ENCODE peak calls at places on chromosome 9, in ten cellular contexts. L, R, G, D, A, T, U, E, X and Y are unnamed samples.

GRCh38 chr9:84301851-84302250 is 38.7 kb downstream of the SLC28A3 start:
- DNase-seq in L (peak; percentile 46), R (no peak), G (no peak), D (no peak), A (no peak), T (no peak), U (no peak), E (no peak), X (no peak), Y (no peak)

GRCh38 chr9:133615101-133615896 is 6.1 kb upstream of the FAM163B start:
- DNase-seq in L (no peak), R (no peak), G (no peak), D (no peak), A (no peak), T (no peak), U (no peak), E (no peak), X (no peak), Y (no peak)

GRCh38 chr9:30197954-30198353 is 2186.5 kb upstream of the ACO1 start:
- DNase-seq in L (peak; percentile 0), R (no peak), G (no peak), D (no peak), A (no peak), T (no peak), U (no peak), E (no peak), X (no peak), Y (no peak)

GRCh38 chr9:125343518-125344284 is 82.1 kb downstream of the GAPVD1 start:
- DNase-seq in L (peak; percentile 47), R (no peak), G (no peak), D (peak; percentile 69), A (no peak), T (no peak), U (no peak), E (no peak), X (no peak), Y (peak; percentile 27)

GRCh38 chr9:6271508-6272228 is 56.1 kb downstream of the IL33 start:
- DNase-seq in L (no peak), R (no peak), G (no peak), D (no peak), A (no peak), T (no peak), U (no peak), E (no peak), X (no peak), Y (no peak)

GRCh38 chr9:95305770-95306492 is 11.6 kb downstream of the FANCC start:
- DNase-seq in L (peak; percentile 65), R (no peak), G (no peak), D (no peak), A (no peak), T (no peak), U (no peak), E (no peak), X (no peak), Y (no peak)

GRCh38 chr9:35619800-35620158 is 1.6 kb upstream of the CD72 start:
- DNase-seq in L (no peak), R (no peak), G (no peak), D (no peak), A (peak; percentile 66), T (no peak), U (no peak), E (peak; percentile 74), X (no peak), Y (no peak)

GRCh38 chr9:104429147-104429546 is 74.9 kb upstream of the OR13F1 start:
- DNase-seq in L (no peak), R (no peak), G (no peak), D (no peak), A (no peak), T (no peak), U (no peak), E (no peak), X (no peak), Y (no peak)

GRCh38 chr9:131545003-131545785 is at the start of gene PRRT1B:
- DNase-seq in L (no peak), R (no peak), G (no peak), D (no peak), A (no peak), T (no peak), U (no peak), E (no peak), X (no peak), Y (no peak)

GRCh38 chr9:27572566-27572917 is 739 bp downstream of the C9orf72 start:
- DNase-seq in L (peak; percentile 72), R (peak; percentile 48), G (no peak), D (peak; percentile 34), A (no peak), T (peak; percentile 58), U (peak; percentile 58), E (peak; percentile 74), X (no peak), Y (peak; percentile 85)

GRCh38 chr9:136482046-136482792 is 621 bp downstream of the SEC16A start:
- DNase-seq in L (peak; percentile 76), R (no peak), G (no peak), D (peak; percentile 28), A (no peak), T (no peak), U (no peak), E (peak; percentile 40), X (no peak), Y (peak; percentile 70)
- TF ChIP-seq CTCF in L (no peak), R (no peak), G (no peak), D (no peak), A (no peak), T (no peak), U (no peak), E (no peak), X (no peak), Y (no peak)

GRCh38 chr9:37390759-37391158 is 31.7 kb upstream of the GRHPR start:
- DNase-seq in L (peak; percentile 15), R (no peak), G (no peak), D (no peak), A (peak; percentile 67), T (peak; percentile 75), U (no peak), E (peak; percentile 74), X (no peak), Y (no peak)
- TF ChIP-seq CTCF in L (peak; percentile 37), R (no peak), G (no peak), D (peak; percentile 59), A (peak; percentile 80), T (peak; percentile 78), U (peak; percentile 15), E (no peak), X (no peak), Y (no peak)

DNA sequence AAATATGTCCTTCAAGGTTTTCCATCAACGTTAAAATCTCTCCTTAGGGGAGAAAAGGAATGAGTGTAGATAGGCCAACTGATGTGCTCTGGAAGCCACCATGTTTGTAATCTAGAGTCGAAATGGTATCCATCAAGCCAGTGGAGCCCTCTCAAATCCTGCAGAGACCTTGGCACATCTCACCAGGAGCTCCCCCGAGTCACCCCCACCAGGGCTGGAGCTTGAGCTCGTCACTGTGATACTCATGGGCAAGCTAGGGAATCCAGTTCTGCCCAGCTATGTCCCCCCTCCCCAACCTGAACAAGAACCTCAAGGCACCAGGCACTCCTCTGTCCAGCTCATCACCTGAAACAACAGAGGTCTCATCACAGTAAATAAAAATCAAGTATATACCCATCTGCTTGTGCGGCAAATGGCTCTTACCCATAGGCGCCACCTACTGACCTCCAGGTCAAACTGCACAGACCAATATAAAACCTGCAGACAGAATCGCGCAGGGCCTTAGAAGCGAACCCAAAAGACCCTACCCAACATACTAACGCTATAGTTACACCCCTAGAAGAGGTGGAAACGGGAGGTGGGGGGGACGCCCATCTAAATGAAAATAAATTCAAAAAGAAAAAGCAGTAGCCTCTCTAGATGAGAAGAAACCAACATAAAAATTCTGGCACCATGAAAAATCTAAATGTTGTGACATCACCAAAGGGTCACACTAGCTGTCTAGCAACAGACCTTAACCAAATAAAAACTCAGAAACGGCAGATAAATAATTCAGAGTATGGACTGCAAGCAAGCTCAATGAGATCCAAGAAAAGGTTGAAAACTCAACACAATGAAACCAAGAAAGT is 75.0 kb downstream of the TTC39B start:
- DNase-seq in L (peak; percentile 39), R (no peak), G (no peak), D (no peak), A (peak; percentile 3), T (peak; percentile 65), U (no peak), E (no peak), X (no peak), Y (no peak)
- TF ChIP-seq CTCF in L (peak; percentile 74), R (peak; percentile 12), G (no peak), D (peak; percentile 78), A (peak; percentile 82), T (peak; percentile 70), U (no peak), E (no peak), X (peak; percentile 32), Y (peak; percentile 47)

GRCh38 chr9:33471361-33471760 is 2.4 kb downstream of the NOL6 start:
- DNase-seq in L (no peak), R (no peak), G (no peak), D (no peak), A (no peak), T (no peak), U (no peak), E (no peak), X (no peak), Y (no peak)

GRCh38 chr9:33475357-33475756 is 1.6 kb upstream of the NOL6 start:
- DNase-seq in L (no peak), R (no peak), G (no peak), D (no peak), A (no peak), T (no peak), U (no peak), E (no peak), X (peak; percentile 5), Y (no peak)

GRCh38 chr9:33472171-33472920 is 1.4 kb downstream of the NOL6 start:
- DNase-seq in L (no peak), R (no peak), G (no peak), D (no peak), A (no peak), T (peak; percentile 2), U (no peak), E (no peak), X (peak; percentile 4), Y (no peak)

GRCh38 chr9:33473643-33474352 is at the start of gene NOL6:
- DNase-seq in L (peak; percentile 99), R (peak; percentile 97), G (peak; percentile 99), D (peak; percentile 99), A (peak; percentile 95), T (peak; percentile 97), U (peak; percentile 99), E (peak; percentile 96), X (peak; percentile 97), Y (peak; percentile 98)

DNA sequence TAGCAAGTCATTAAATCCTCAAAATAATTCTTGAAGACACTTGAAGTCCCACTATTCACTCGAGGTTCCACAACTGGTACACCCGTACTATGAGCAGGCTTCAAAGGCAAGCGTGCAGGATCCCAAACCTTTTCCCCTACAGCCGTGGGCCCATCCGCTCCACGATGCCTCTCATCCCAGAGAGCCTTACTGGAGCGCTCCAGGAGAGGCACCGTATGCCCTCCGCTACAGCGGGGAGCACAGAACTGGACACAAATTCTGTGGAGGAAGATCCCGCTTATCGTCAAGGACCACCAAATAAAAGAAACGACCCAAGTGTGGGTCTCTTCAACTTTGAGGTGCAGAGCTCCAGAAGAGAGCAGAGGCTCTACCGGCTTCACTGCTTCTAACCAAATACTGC is 508 bp downstream of the NOL6 start:
- DNase-seq in L (no peak), R (no peak), G (no peak), D (no peak), A (no peak), T (peak; percentile 5), U (no peak), E (no peak), X (peak; percentile 14), Y (peak; percentile 16)
- TF ChIP-seq CTCF in L (no peak), R (no peak), G (no peak), D (no peak), A (no peak), T (no peak), U (no peak), E (no peak), X (no peak), Y (no peak)